ENCODE peak calls at places on chromosome 18, in nine cellular contexts. Z, N, E, O, R, L, Y, P and B are unnamed samples.

GRCh38 chr18:48623468-48624220 is 84.8 kb downstream of the CTIF start:
- DNase-seq in E (peak), N (no peak), Y (no peak), P (no peak), L (no peak), R (peak), O (no peak), Z (no peak), B (no peak)

GRCh38 chr18:37546023-37546537 is 19.5 kb downstream of the CELF4 start:
- DNase-seq in Y (no peak), Z (no peak), O (no peak), L (no peak), R (no peak), P (no peak), E (no peak), N (no peak), B (no peak)

GRCh38 chr18:12308386-12309100 is 502 bp downstream of the TUBB6 start:
- DNase-seq in R (peak), E (peak), L (peak), P (peak), Z (no peak), Y (peak), N (no peak), O (peak), B (peak)

GRCh38 chr18:78787751-78788150 is 191.9 kb upstream of the SALL3 start:
- DNase-seq in R (no peak), E (no peak), P (no peak), Z (no peak), L (no peak), O (no peak), Y (no peak), N (no peak), B (no peak)

GRCh38 chr18:54801374-54801773 is 26.9 kb upstream of the RAB27B start:
- DNase-seq in L (no peak), P (no peak), N (no peak), E (peak), Z (no peak), Y (no peak), O (no peak), R (no peak), B (no peak)

GRCh38 chr18:75884728-75885127 is 457.2 kb upstream of the SMIM21 start:
- DNase-seq in O (no peak), P (no peak), Y (no peak), N (no peak), L (no peak), E (no peak), R (no peak), Z (no peak), B (no peak)

GRCh38 chr18:61910101-61910500 is 17.3 kb upstream of the RNF152 start:
- DNase-seq in Z (no peak), R (no peak), O (no peak), L (no peak), E (no peak), Y (no peak), P (no peak), N (no peak), B (no peak)

GRCh38 chr18:6807504-6808257 is 78.2 kb downstream of the ARHGAP28 start:
- DNase-seq in R (no peak), Y (no peak), P (no peak), Z (no peak), L (no peak), N (no peak), O (no peak), E (no peak), B (no peak)

GRCh38 chr18:27540126-27540525 is 355.0 kb upstream of the CHST9 start:
- DNase-seq in Y (no peak), N (no peak), O (no peak), E (no peak), R (peak), Z (no peak), P (no peak), L (peak), B (no peak)

GRCh38 chr18:41881285-41881684 is 73.7 kb upstream of the PIK3C3 start:
- DNase-seq in Y (no peak), N (no peak), Z (no peak), E (peak), O (no peak), P (no peak), L (no peak), R (peak), B (no peak)

GRCh38 chr18:62716679-62717058 is 1.3 kb downstream of the PHLPP1 start:
- DNase-seq in Y (peak), R (peak), Z (peak), L (peak), O (peak), E (no peak), N (no peak), P (peak), B (peak)

GRCh38 chr18:57134564-57135211 is 12.2 kb upstream of the BOD1L2 start:
- DNase-seq in E (no peak), N (no peak), Z (no peak), Y (no peak), P (no peak), L (no peak), R (no peak), O (no peak), B (no peak)

GRCh38 chr18:71293322-71293721 is 1004.5 kb downstream of the SOCS6 start:
- DNase-seq in N (no peak), Z (no peak), R (peak), L (no peak), P (no peak), E (peak), O (no peak), Y (no peak), B (no peak)